ENCODE peak calls at places on chromosomes 16 and 17, in eight cellular contexts. D is DMS53, H is adipocyte, U is progenitor cell of endocrine pancreas, Y is iPS DF 19.7, C is iris pigment epithelial cell, G is T follicular helper cell, F is left ventricle myocardium superior. V is an unnamed sample.

GRCh38 chr17:57463103-57463885 is 207.0 kb downstream of the MSI2 start:
- DNase-seq in D (no peak), H (peak; percentile 56), U (no peak), Y (no peak), C (peak; percentile 91), G (no peak), F (no peak), V (no peak)

GRCh38 chr17:58402047-58402446 is 15.3 kb downstream of the RNF43 start:
- DNase-seq in D (no peak), H (peak; percentile 12), U (no peak), Y (no peak), C (peak; percentile 36), G (no peak), F (no peak), V (no peak)

GRCh38 chr17:42682400-42683384 is at the start of gene CNTNAP1:
- DNase-seq in D (peak; percentile 89), H (peak; percentile 92), U (no peak), Y (no peak), C (peak; percentile 75), G (no peak), F (peak; percentile 77), V (no peak)

GRCh38 chr17:10337136-10337535 is 35.7 kb downstream of the MYH13 start:
- DNase-seq in D (no peak), H (no peak), U (no peak), Y (no peak), C (no peak), G (no peak), F (no peak), V (no peak)

GRCh38 chr17:67322039-67322787 is 44.2 kb downstream of the PSMD12 start:
- DNase-seq in D (no peak), H (no peak), U (no peak), Y (peak; percentile 72), C (no peak), G (no peak), F (no peak), V (no peak)

GRCh38 chr17:16398270-16399267 is 16.8 kb upstream of the TRPV2 start:
- DNase-seq in D (peak; percentile 82), H (no peak), U (no peak), Y (no peak), C (no peak), G (no peak), F (no peak), V (peak; percentile 81)

GRCh38 chr17:81322271-81323082 is 27.4 kb upstream of the SLC38A10 start:
- DNase-seq in D (peak; percentile 54), H (peak; percentile 27), U (no peak), Y (no peak), C (no peak), G (peak; percentile 21), F (no peak), V (peak; percentile 68)

GRCh38 chr17:30332057-30332542 is 1.8 kb downstream of the TMIGD1 start:
- DNase-seq in D (no peak), H (peak; percentile 40), U (no peak), Y (no peak), C (peak; percentile 86), G (peak; percentile 35), F (no peak), V (peak; percentile 14)

GRCh38 chr17:3794890-3795757 is 5.9 kb downstream of the ITGAE start:
- DNase-seq in D (no peak), H (peak; percentile 16), U (no peak), Y (no peak), C (peak; percentile 68), G (no peak), F (no peak), V (peak; percentile 36)

GRCh38 chr17:66971249-66971648 is 6.7 kb downstream of the CACNG4 start:
- DNase-seq in D (peak; percentile 10), H (no peak), U (no peak), Y (no peak), C (no peak), G (no peak), F (no peak), V (no peak)

GRCh38 chr16:11418506-11418905 is 73.2 kb downstream of the RMI2 start:
- DNase-seq in D (no peak), H (no peak), U (no peak), Y (no peak), C (no peak), G (no peak), F (no peak), V (no peak)

GRCh38 chr16:23587726-23588125 is 8.4 kb downstream of the NDUFAB1 start:
- DNase-seq in D (no peak), H (peak; percentile 51), U (no peak), Y (no peak), C (peak; percentile 95), G (no peak), F (peak; percentile 53), V (no peak)

GRCh38 chr17:4499431-4500187 is 928 bp downstream of the SPNS2 start:
- DNase-seq in D (peak; percentile 74), H (peak; percentile 13), U (no peak), Y (no peak), C (peak; percentile 12), G (no peak), F (peak; percentile 59), V (no peak)

GRCh38 chr16:87575027-87575804 is 27.1 kb upstream of the JPH3 start:
- DNase-seq in D (no peak), H (no peak), U (no peak), Y (no peak), C (no peak), G (no peak), F (no peak), V (no peak)

GRCh38 chr17:46940692-46941404 is 17.9 kb downstream of the GOSR2 start:
- DNase-seq in D (peak; percentile 93), H (peak; percentile 89), U (peak; percentile 63), Y (no peak), C (peak; percentile 74), G (peak; percentile 46), F (peak; percentile 73), V (peak; percentile 86)

GRCh38 chr17:80168371-80168770 is 1.5 kb upstream of the CARD14 start:
- DNase-seq in D (no peak), H (no peak), U (no peak), Y (no peak), C (peak; percentile 11), G (no peak), F (no peak), V (no peak)

GRCh38 chr16:4828567-4829320 is 18.3 kb downstream of the GLYR1 start:
- DNase-seq in D (no peak), H (peak; percentile 19), U (no peak), Y (no peak), C (no peak), G (no peak), F (peak; percentile 65), V (no peak)

GRCh38 chr16:49544828-49545227 is 171.2 kb downstream of the C16orf78 start:
- DNase-seq in D (no peak), H (no peak), U (no peak), Y (no peak), C (no peak), G (no peak), F (no peak), V (no peak)

GRCh38 chr17:43839670-43840101 is 6.7 kb upstream of the MPP3 start:
- DNase-seq in D (peak; percentile 99), H (no peak), U (no peak), Y (no peak), C (no peak), G (no peak), F (no peak), V (no peak)

GRCh38 chr16:425082-425718 is at the start of gene RAB11FIP3:
- DNase-seq in D (peak; percentile 84), H (peak; percentile 89), U (peak; percentile 70), Y (no peak), C (peak; percentile 76), G (peak; percentile 73), F (peak; percentile 93), V (peak; percentile 90)

GRCh38 chr16:27314161-27314723 is 468 bp downstream of the IL4R start:
- DNase-seq in D (peak; percentile 26), H (peak; percentile 75), U (peak; percentile 28), Y (no peak), C (peak; percentile 96), G (no peak), F (peak; percentile 55), V (no peak)

GRCh38 chr16:82240111-82240510 is 70.1 kb upstream of the MPHOSPH6 start:
- DNase-seq in D (no peak), H (no peak), U (no peak), Y (no peak), C (peak; percentile 14), G (no peak), F (no peak), V (no peak)

GRCh38 chr17:50471009-50471905 is 2.6 kb upstream of the CHAD start:
- DNase-seq in D (no peak), H (no peak), U (no peak), Y (no peak), C (no peak), G (no peak), F (no peak), V (no peak)

GRCh38 chr17:80780381-80781187 is 211.1 kb upstream of the CHMP6 start:
- DNase-seq in D (no peak), H (no peak), U (no peak), Y (no peak), C (peak; percentile 57), G (no peak), F (no peak), V (peak; percentile 95)

V was measured in OCI-LY7.